ENCODE peak calls at places on chromosomes 1 and 21, in nine cellular contexts. L is neural progenitor cell, C is transverse colon, G is AG04450, T is PC-9, B is fibroblast of mammary gland, F is psoas muscle, U is heart right ventricle, X is prostate gland. J is an unnamed sample.

GRCh38 chr1:91831132-91831930 is 54.6 kb downstream of the TGFBR3 start:
- DNase-seq in X (peak), L (no peak), F (no peak), C (peak), U (no peak), T (no peak), B (peak), G (no peak), J (peak)

GRCh38 chr1:40435471-40435870 is 14.8 kb upstream of the ZFP69B start:
- DNase-seq in L (no peak), C (no peak), T (no peak), G (no peak), X (no peak), U (no peak), B (peak), F (no peak), J (no peak)

GRCh38 chr1:226939439-226940028 is 560 bp upstream of the COQ8A start:
- DNase-seq in X (peak), C (peak), L (peak), U (peak), G (no peak), F (peak), B (no peak), T (no peak), J (no peak)

GRCh38 chr21:44279621-44280260 is 5.9 kb upstream of the AIRE start:
- DNase-seq in C (no peak), L (no peak), B (no peak), X (no peak), U (no peak), F (peak), G (no peak), T (no peak), J (no peak)

GRCh38 chr1:17678011-17678410 is 77.1 kb upstream of the ACTL8 start:
- DNase-seq in B (no peak), X (no peak), T (no peak), U (no peak), C (no peak), L (no peak), G (no peak), F (no peak), J (no peak)

GRCh38 chr21:28554660-28555475 is 437.8 kb downstream of the LTN1 start:
- DNase-seq in F (no peak), X (no peak), B (no peak), U (no peak), L (peak), C (no peak), T (no peak), G (no peak), J (peak)

GRCh38 chr1:178725603-178726517 is 816 bp downstream of the RALGPS2 start:
- DNase-seq in F (peak), U (peak), C (peak), T (peak), G (no peak), X (peak), B (peak), L (peak), J (peak)

GRCh38 chr1:168613689-168614655 is 37.6 kb downstream of the XCL1 start:
- DNase-seq in C (no peak), F (peak), B (peak), L (peak), G (no peak), U (peak), X (no peak), T (no peak), J (no peak)

GRCh38 chr1:214146523-214146922 is 134.4 kb upstream of the SMYD2 start:
- DNase-seq in G (no peak), T (no peak), U (no peak), C (peak), X (no peak), F (no peak), L (no peak), B (peak), J (no peak)

GRCh38 chr1:174165471-174166137 is 6.3 kb downstream of the RABGAP1L start:
- DNase-seq in L (no peak), B (peak), C (no peak), T (no peak), U (peak), F (peak), X (no peak), G (no peak), J (no peak)

GRCh38 chr1:198493324-198493723 is 47.2 kb downstream of the ATP6V1G3 start:
- DNase-seq in T (no peak), C (no peak), X (no peak), F (no peak), U (no peak), B (no peak), G (no peak), L (no peak), J (no peak)

GRCh38 chr1:185355947-185356346 is 38.9 kb upstream of the IVNS1ABP start:
- DNase-seq in X (no peak), T (no peak), U (no peak), F (no peak), B (no peak), G (no peak), C (no peak), L (no peak), J (no peak)

GRCh38 chr21:16742116-16742515 is 770.7 kb upstream of the CXADR start:
- DNase-seq in X (peak), G (no peak), U (peak), L (no peak), T (no peak), F (no peak), C (no peak), B (no peak), J (no peak)

GRCh38 chr1:20931930-20932436 is 144.9 kb upstream of the HP1BP3 start:
- DNase-seq in T (no peak), X (no peak), B (no peak), G (no peak), L (no peak), C (no peak), F (no peak), U (no peak), J (no peak)

GRCh38 chr1:44810101-44810761 is 1.9 kb downstream of the BTBD19 start:
- DNase-seq in T (peak), U (no peak), F (peak), C (peak), X (peak), G (no peak), B (no peak), L (no peak), J (no peak)

GRCh38 chr21:42925114-42925907 is at the start of gene ERVH48-1:
- DNase-seq in B (no peak), L (no peak), C (no peak), F (no peak), T (no peak), G (no peak), X (no peak), U (no peak), J (no peak)

DNA sequence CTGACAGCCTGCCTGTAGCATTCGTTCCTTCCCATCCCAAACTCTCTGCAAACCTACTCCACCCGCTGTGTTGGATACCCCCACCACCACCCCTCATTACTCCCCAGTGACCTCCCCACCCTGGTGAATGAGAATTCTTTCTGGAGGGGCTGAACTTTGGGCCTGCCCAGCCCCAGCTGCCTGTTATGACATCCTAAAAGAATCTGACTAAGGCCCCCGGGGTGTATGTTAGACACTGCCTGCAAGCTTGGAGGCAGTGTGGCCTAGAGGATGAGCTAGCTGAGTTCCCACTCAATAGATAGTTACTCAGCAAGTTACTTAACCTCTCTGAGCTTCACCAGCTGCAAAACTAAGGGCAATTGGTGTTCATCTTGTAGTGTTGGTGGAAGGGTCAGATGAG is 110.2 kb upstream of the FGGY start:
- DNase-seq in T (no peak), X (no peak), B (peak), U (no peak), F (peak), L (no peak), C (no peak), G (peak), J (peak)
- TF ChIP-seq CTCF in T (no peak), X (no peak), B (peak), U (no peak), F (no peak), L (no peak), C (no peak), G (peak), J (peak)

GRCh38 chr1:183418696-183419095 is 516 bp upstream of the NMNAT2 start:
- DNase-seq in F (no peak), U (no peak), T (no peak), X (no peak), B (no peak), L (no peak), C (no peak), G (no peak), J (no peak)
- H3K4me3 ChIP-seq in F (no peak), U (no peak), T (peak), X (no peak), B (no peak), L (peak), C (no peak), G (no peak), J (no peak)

GRCh38 chr1:25208561-25209222 is 23.6 kb downstream of the SYF2 start:
- DNase-seq in L (no peak), G (no peak), C (no peak), B (no peak), U (no peak), F (no peak), T (no peak), X (no peak), J (no peak)
- TF ChIP-seq CTCF in L (no peak), G (no peak), C (no peak), B (no peak), U (no peak), F (no peak), T (no peak), X (no peak), J (no peak)

DNA sequence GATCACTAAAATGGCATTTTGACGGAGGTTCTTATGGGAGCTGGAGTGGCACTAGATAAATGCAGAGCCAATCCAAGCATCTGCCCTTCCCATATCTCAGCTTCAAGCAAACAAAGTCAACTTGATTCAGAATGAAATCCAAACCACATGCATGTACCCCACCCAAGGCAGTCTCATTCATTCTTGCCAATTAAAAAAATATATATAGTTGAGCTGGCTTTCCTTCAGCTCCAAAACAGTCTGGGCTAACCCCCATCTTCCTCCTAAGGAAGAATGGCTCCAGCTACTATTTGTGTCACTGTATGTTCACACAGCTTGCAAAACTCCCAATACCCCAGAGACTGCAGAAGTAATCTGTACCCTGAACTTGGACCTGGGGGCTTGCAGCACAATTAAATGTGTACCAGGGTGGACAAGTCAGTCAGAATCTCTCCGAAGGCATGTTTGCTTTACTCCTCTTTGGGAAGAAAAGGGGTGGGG is 35.5 kb downstream of the GPR3 start:
- DNase-seq in C (no peak), U (no peak), T (no peak), G (no peak), F (no peak), X (no peak), B (no peak), L (no peak), J (no peak)
- H3K4me3 ChIP-seq in C (no peak), U (no peak), T (no peak), G (no peak), F (no peak), X (no peak), B (no peak), L (no peak), J (no peak)